ENCODE peak calls at places on chromosomes 16 and 17, in seven cellular contexts. K is astrocyte of the spinal cord, M is AG04449, S is NB4, W is epithelial cell of esophagus, R is kidney epithelial cell, H is fibroblast of the aortic adventitia. Q is an unnamed sample.

GRCh38 chr16:86099326-86099725 is 200.4 kb downstream of the IRF8 start:
- DNase-seq in K (no peak), M (no peak), S (no peak), W (no peak), R (no peak), H (no peak), Q (no peak)

GRCh38 chr16:26252598-26252997 is 560.8 kb downstream of the HS3ST4 start:
- DNase-seq in K (no peak), M (no peak), S (no peak), W (no peak), R (no peak), H (no peak), Q (no peak)

GRCh38 chr17:63476857-63477470 is at the start of gene ACE:
- DNase-seq in K (no peak), M (no peak), S (peak; percentile 70), W (peak; percentile 41), R (no peak), H (no peak), Q (no peak)

GRCh38 chr17:37779554-37779953 is 34.7 kb upstream of the HNF1B start:
- DNase-seq in K (peak; percentile 54), M (no peak), S (no peak), W (peak; percentile 51), R (no peak), H (peak; percentile 84), Q (peak; percentile 5)

GRCh38 chr16:71885261-71885650 is 1.3 kb upstream of the ZNF821 start:
- DNase-seq in K (no peak), M (no peak), S (peak; percentile 55), W (peak; percentile 4), R (no peak), H (no peak), Q (no peak)

GRCh38 chr17:59167571-59168001 is 12.0 kb downstream of the PRR11 start:
- DNase-seq in K (peak; percentile 27), M (no peak), S (no peak), W (peak; percentile 53), R (no peak), H (peak; percentile 45), Q (no peak)

GRCh38 chr17:75176625-75177024 is 6.1 kb downstream of the SUMO2 start:
- DNase-seq in K (no peak), M (no peak), S (no peak), W (no peak), R (no peak), H (no peak), Q (no peak)

GRCh38 chr17:30210366-30210765 is 25.1 kb downstream of the SLC6A4 start:
- DNase-seq in K (no peak), M (no peak), S (no peak), W (no peak), R (no peak), H (no peak), Q (no peak)

GRCh38 chr16:78022347-78022746 is at the start of gene CLEC3A:
- DNase-seq in K (no peak), M (no peak), S (no peak), W (no peak), R (no peak), H (no peak), Q (no peak)
- TF ChIP-seq CTCF in K (no peak), M (no peak), S (no peak), W (no peak), R (no peak), H (no peak), Q (no peak)

DNA sequence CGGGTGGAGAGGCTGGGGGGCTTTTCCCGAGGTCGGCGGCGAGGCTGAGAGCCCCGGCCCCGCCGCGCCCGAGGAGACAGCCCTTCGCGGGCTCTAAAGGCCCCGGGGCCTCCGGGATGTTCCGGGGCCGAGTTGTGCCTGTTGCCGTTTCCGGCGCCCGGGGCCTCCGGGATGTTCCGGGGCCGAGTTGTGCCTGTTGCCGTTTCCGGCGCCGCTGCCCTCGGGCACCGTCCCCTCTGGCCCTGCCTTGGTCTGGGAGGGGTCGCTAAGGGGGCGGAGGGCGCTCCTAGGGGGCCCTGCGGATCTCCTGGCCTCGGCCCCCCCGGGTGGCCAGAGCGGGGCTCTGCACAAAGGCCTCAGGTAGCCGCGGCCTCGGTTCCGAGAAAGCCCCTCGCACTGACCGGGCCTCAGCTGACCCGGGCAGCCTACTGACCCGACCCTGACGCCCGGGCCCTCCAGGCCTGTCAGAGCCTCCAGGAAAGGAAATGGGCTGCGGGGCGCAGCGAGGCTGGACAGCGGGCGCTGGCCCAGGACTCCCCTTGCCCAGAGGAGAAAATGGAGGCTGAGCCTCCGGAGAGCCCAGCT is 24.2 kb downstream of the ACTG1 start:
- DNase-seq in K (no peak), M (no peak), S (no peak), W (no peak), R (no peak), H (no peak), Q (no peak)
- TF ChIP-seq CTCF in K (no peak), M (no peak), S (no peak), W (no peak), R (no peak), H (no peak), Q (no peak)

DNA sequence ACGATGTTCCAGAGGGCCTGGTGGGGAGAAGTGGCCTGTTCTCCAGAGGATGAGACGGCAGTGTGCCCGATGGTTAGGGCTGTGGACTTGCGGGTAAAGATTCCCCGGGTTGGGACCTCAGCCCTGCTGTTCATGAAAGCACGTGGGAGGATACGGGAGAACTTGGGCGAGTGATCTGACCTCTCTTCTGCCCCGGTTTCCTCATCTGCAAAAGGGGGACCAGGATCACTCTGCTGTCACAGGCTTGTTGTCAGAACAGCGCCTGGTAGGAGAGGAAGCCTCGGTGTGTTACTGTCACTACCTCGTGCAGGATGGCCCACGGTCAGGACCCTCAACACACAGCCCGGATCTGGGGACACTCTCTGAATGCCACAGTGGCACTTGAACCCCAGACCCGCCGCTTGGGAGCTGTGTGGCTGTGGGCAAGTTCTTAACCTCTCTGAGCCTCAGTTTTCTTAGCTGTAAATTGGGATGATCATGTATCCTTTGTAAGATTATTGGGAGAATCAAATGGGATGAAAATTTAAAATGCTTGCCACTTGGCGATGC is 85.6 kb upstream of the CDC42EP4 start:
- DNase-seq in K (no peak), M (no peak), S (no peak), W (no peak), R (no peak), H (no peak), Q (no peak)
- TF ChIP-seq CTCF in K (no peak), M (no peak), S (no peak), W (no peak), R (no peak), H (no peak), Q (no peak)

GRCh38 chr16:57795431-57795878 is 6.8 kb downstream of the KIFC3 start:
- DNase-seq in K (peak; percentile 59), M (no peak), S (peak; percentile 81), W (peak; percentile 84), R (no peak), H (peak; percentile 57), Q (no peak)
- TF ChIP-seq CTCF in K (peak; percentile 54), M (peak; percentile 51), S (peak; percentile 56), W (peak; percentile 68), R (peak; percentile 58), H (peak; percentile 48), Q (peak; percentile 66)

Q was measured in HFFc6.